ENCODE peak calls at places on chromosomes 5 and 9, in seven cellular contexts. One of them, this sample, is unnamed. For H3K9me3 and H3K27me3, the result is how much of the 10 kb centered on the place peaks cover.

GRCh38 chr5:137563646-137564474 is 64.7 kb upstream of the SPOCK1 start:
- DNase-seq in small intestine: no peak
- DNase-seq in heart right ventricle: no peak
- DNase-seq in GM23248: peak
- DNase-seq in uterus: no peak
- DNase-seq in Peyer's patch: no peak
- DNase-seq in neuronal stem cell: no peak
- DNase-seq in this sample: no peak

GRCh38 chr5:152259702-152260101 is 145.4 kb downstream of the NMUR2 start:
- DNase-seq in small intestine: no peak
- DNase-seq in heart right ventricle: no peak
- DNase-seq in GM23248: no peak
- DNase-seq in uterus: no peak
- DNase-seq in Peyer's patch: no peak
- DNase-seq in neuronal stem cell: no peak
- DNase-seq in this sample: no peak

GRCh38 chr5:158677490-158677838 is 422.3 kb downstream of the EBF1 start:
- DNase-seq in small intestine: no peak
- DNase-seq in heart right ventricle: no peak
- DNase-seq in GM23248: no peak
- DNase-seq in uterus: no peak
- DNase-seq in Peyer's patch: no peak
- DNase-seq in neuronal stem cell: no peak
- DNase-seq in this sample: no peak

GRCh38 chr5:15384176-15384575 is 115.8 kb upstream of the FBXL7 start:
- DNase-seq in small intestine: no peak
- DNase-seq in heart right ventricle: no peak
- DNase-seq in GM23248: no peak
- DNase-seq in uterus: no peak
- DNase-seq in Peyer's patch: no peak
- DNase-seq in neuronal stem cell: no peak
- DNase-seq in this sample: no peak

GRCh38 chr9:136311433-136312375 is 7.8 kb upstream of the CCDC187 start:
- DNase-seq in small intestine: peak
- DNase-seq in heart right ventricle: no peak
- DNase-seq in GM23248: no peak
- DNase-seq in uterus: no peak
- DNase-seq in Peyer's patch: peak
- DNase-seq in neuronal stem cell: no peak
- DNase-seq in this sample: no peak

GRCh38 chr9:136114606-136115005 is 4.1 kb downstream of the TMEM250 start:
- DNase-seq in small intestine: no peak
- DNase-seq in heart right ventricle: no peak
- DNase-seq in GM23248: no peak
- DNase-seq in uterus: no peak
- DNase-seq in Peyer's patch: no peak
- DNase-seq in neuronal stem cell: no peak
- DNase-seq in this sample: no peak

GRCh38 chr5:166594552-166594951 is 1696.9 kb upstream of the WWC1 start:
- DNase-seq in small intestine: no peak
- DNase-seq in heart right ventricle: no peak
- DNase-seq in GM23248: no peak
- DNase-seq in uterus: no peak
- DNase-seq in Peyer's patch: no peak
- DNase-seq in neuronal stem cell: no peak
- DNase-seq in this sample: no peak

GRCh38 chr9:137372693-137373610 is 50.0 kb downstream of the EXD3 start:
- DNase-seq in small intestine: no peak
- DNase-seq in heart right ventricle: no peak
- DNase-seq in GM23248: no peak
- DNase-seq in uterus: no peak
- DNase-seq in Peyer's patch: no peak
- DNase-seq in neuronal stem cell: no peak
- DNase-seq in this sample: peak

GRCh38 chr5:158770506-158770905 is 329.2 kb downstream of the EBF1 start:
- DNase-seq in small intestine: no peak
- DNase-seq in heart right ventricle: no peak
- DNase-seq in GM23248: peak
- DNase-seq in uterus: no peak
- DNase-seq in Peyer's patch: no peak
- DNase-seq in neuronal stem cell: no peak
- DNase-seq in this sample: peak

GRCh38 chr9:118281787-118282186 is 577.6 kb downstream of the TLR4 start:
- DNase-seq in small intestine: no peak
- DNase-seq in heart right ventricle: no peak
- DNase-seq in GM23248: no peak
- DNase-seq in uterus: no peak
- DNase-seq in Peyer's patch: no peak
- DNase-seq in neuronal stem cell: no peak
- DNase-seq in this sample: no peak

GRCh38 chr5:111742166-111742565 is 14.8 kb downstream of the NREP start:
- DNase-seq in small intestine: no peak
- DNase-seq in heart right ventricle: no peak
- DNase-seq in GM23248: no peak
- DNase-seq in uterus: no peak
- DNase-seq in Peyer's patch: no peak
- DNase-seq in neuronal stem cell: no peak
- DNase-seq in this sample: no peak

GRCh38 chr9:134059188-134059641 is 8.6 kb downstream of the BRD3 start:
- DNase-seq in small intestine: no peak
- DNase-seq in heart right ventricle: no peak
- DNase-seq in GM23248: no peak
- DNase-seq in uterus: peak
- DNase-seq in Peyer's patch: peak
- DNase-seq in neuronal stem cell: no peak
- DNase-seq in this sample: peak

GRCh38 chr9:128180447-128180846 is 10.9 kb downstream of the CIZ1 start:
- DNase-seq in small intestine: no peak
- DNase-seq in heart right ventricle: no peak
- DNase-seq in GM23248: no peak
- DNase-seq in uterus: no peak
- DNase-seq in Peyer's patch: no peak
- DNase-seq in neuronal stem cell: no peak
- DNase-seq in this sample: no peak

GRCh38 chr9:116594552-116594951 is 92.6 kb upstream of the TRIM32 start:
- DNase-seq in small intestine: no peak
- DNase-seq in heart right ventricle: no peak
- DNase-seq in GM23248: peak
- DNase-seq in uterus: no peak
- DNase-seq in Peyer's patch: no peak
- DNase-seq in neuronal stem cell: no peak
- DNase-seq in this sample: no peak

GRCh38 chr5:176862330-176862995 is 36.7 kb downstream of the HK3 start:
- DNase-seq in small intestine: no peak
- DNase-seq in heart right ventricle: no peak
- DNase-seq in GM23248: no peak
- DNase-seq in uterus: no peak
- DNase-seq in Peyer's patch: no peak
- DNase-seq in neuronal stem cell: no peak
- DNase-seq in this sample: no peak

GRCh38 chr9:69325409-69326212 is 596 bp downstream of the ENTREP1 start:
- DNase-seq in small intestine: peak
- DNase-seq in heart right ventricle: peak
- DNase-seq in GM23248: peak
- DNase-seq in uterus: no peak
- DNase-seq in Peyer's patch: peak
- DNase-seq in neuronal stem cell: no peak
- DNase-seq in this sample: no peak

GRCh38 chr5:181217805-181218065 is 5.3 kb upstream of the TRIM41 start:
- DNase-seq in small intestine: peak
- DNase-seq in heart right ventricle: no peak
- DNase-seq in GM23248: no peak
- DNase-seq in uterus: no peak
- DNase-seq in Peyer's patch: no peak
- DNase-seq in neuronal stem cell: no peak
- DNase-seq in this sample: peak

DNA sequence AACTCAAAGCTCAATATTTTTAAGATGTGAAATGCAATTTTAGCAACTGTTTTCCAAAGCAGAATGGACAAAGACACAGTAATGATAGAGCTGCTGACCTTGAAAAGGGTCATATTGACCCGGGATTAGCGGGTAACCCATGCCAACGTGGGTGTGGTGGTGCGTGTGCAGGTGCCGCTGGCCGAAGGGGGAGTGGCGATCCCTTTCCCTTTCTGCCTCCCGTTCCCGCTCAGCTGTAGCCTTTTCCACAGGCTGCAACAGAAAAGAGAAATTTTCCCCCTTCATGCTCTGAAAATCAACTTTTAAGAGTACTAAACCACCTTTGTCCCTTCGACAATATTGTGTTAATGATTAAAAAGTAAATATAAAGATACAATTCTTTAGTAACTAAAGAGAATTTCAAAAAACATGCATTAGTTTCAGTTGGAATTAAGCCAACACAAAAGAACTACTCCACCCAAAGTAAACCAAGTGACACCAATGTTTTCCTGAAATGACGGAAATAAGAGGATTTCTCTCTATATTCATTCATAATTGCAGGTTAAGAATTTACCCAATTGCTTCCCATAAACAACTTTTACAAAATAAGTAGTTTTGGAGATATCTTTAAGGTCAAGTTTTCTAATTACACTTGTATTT is 105.2 kb downstream of the ZNF608 start:
- DNase-seq in small intestine: peak
- DNase-seq in heart right ventricle: no peak
- DNase-seq in GM23248: no peak
- DNase-seq in uterus: no peak
- DNase-seq in Peyer's patch: peak
- DNase-seq in neuronal stem cell: no peak
- DNase-seq in this sample: no peak
- H3K9me3 ChIP-seq in small intestine: under half
- H3K9me3 ChIP-seq in heart right ventricle: under half
- H3K9me3 ChIP-seq in GM23248: under half
- H3K9me3 ChIP-seq in uterus: under half
- H3K9me3 ChIP-seq in Peyer's patch: under half
- H3K9me3 ChIP-seq in neuronal stem cell: under half
- H3K9me3 ChIP-seq in this sample: under half

GRCh38 chr9:14345586-14346237 is 31.8 kb upstream of the NFIB start:
- DNase-seq in small intestine: no peak
- DNase-seq in heart right ventricle: no peak
- DNase-seq in GM23248: no peak
- DNase-seq in uterus: no peak
- DNase-seq in Peyer's patch: no peak
- DNase-seq in neuronal stem cell: no peak
- DNase-seq in this sample: no peak

GRCh38 chr9:14347408-14348224 is 33.7 kb upstream of the NFIB start:
- DNase-seq in small intestine: peak
- DNase-seq in heart right ventricle: peak
- DNase-seq in GM23248: peak
- DNase-seq in uterus: no peak
- DNase-seq in Peyer's patch: peak
- DNase-seq in neuronal stem cell: no peak
- DNase-seq in this sample: no peak

GRCh38 chr9:14346301-14346721 is 32.4 kb upstream of the NFIB start:
- DNase-seq in small intestine: peak
- DNase-seq in heart right ventricle: peak
- DNase-seq in GM23248: no peak
- DNase-seq in uterus: no peak
- DNase-seq in Peyer's patch: peak
- DNase-seq in neuronal stem cell: no peak
- DNase-seq in this sample: no peak

GRCh38 chr9:14348241-14349140 is 34.5 kb upstream of the NFIB start:
- DNase-seq in small intestine: peak
- DNase-seq in heart right ventricle: peak
- DNase-seq in GM23248: peak
- DNase-seq in uterus: no peak
- DNase-seq in Peyer's patch: peak
- DNase-seq in neuronal stem cell: peak
- DNase-seq in this sample: no peak

GRCh38 chr9:14346826-14347407 is 33.0 kb upstream of the NFIB start:
- DNase-seq in small intestine: no peak
- DNase-seq in heart right ventricle: peak
- DNase-seq in GM23248: no peak
- DNase-seq in uterus: no peak
- DNase-seq in Peyer's patch: no peak
- DNase-seq in neuronal stem cell: no peak
- DNase-seq in this sample: no peak
- H3K27me3 ChIP-seq in small intestine: under half
- H3K27me3 ChIP-seq in heart right ventricle: under half
- H3K27me3 ChIP-seq in GM23248: half or more
- H3K27me3 ChIP-seq in uterus: under half
- H3K27me3 ChIP-seq in Peyer's patch: under half
- H3K27me3 ChIP-seq in neuronal stem cell: half or more
- H3K27me3 ChIP-seq in this sample: under half

GRCh38 chr9:8297047-8297446 is 497.5 kb upstream of the DMAC1 start:
- DNase-seq in small intestine: no peak
- DNase-seq in heart right ventricle: no peak
- DNase-seq in GM23248: no peak
- DNase-seq in uterus: no peak
- DNase-seq in Peyer's patch: no peak
- DNase-seq in neuronal stem cell: no peak
- DNase-seq in this sample: no peak
- H3K9me3 ChIP-seq in small intestine: under half
- H3K9me3 ChIP-seq in heart right ventricle: under half
- H3K9me3 ChIP-seq in GM23248: under half
- H3K9me3 ChIP-seq in uterus: under half
- H3K9me3 ChIP-seq in Peyer's patch: under half
- H3K9me3 ChIP-seq in neuronal stem cell: under half
- H3K9me3 ChIP-seq in this sample: under half

GRCh38 chr5:44387391-44387790 is 1.8 kb downstream of the FGF10 start:
- DNase-seq in small intestine: no peak
- DNase-seq in heart right ventricle: no peak
- DNase-seq in GM23248: no peak
- DNase-seq in uterus: no peak
- DNase-seq in Peyer's patch: no peak
- DNase-seq in neuronal stem cell: no peak
- DNase-seq in this sample: no peak
- H3K27me3 ChIP-seq in small intestine: under half
- H3K27me3 ChIP-seq in heart right ventricle: half or more
- H3K27me3 ChIP-seq in GM23248: half or more
- H3K27me3 ChIP-seq in uterus: under half
- H3K27me3 ChIP-seq in Peyer's patch: under half
- H3K27me3 ChIP-seq in neuronal stem cell: under half
- H3K27me3 ChIP-seq in this sample: under half

DNA sequence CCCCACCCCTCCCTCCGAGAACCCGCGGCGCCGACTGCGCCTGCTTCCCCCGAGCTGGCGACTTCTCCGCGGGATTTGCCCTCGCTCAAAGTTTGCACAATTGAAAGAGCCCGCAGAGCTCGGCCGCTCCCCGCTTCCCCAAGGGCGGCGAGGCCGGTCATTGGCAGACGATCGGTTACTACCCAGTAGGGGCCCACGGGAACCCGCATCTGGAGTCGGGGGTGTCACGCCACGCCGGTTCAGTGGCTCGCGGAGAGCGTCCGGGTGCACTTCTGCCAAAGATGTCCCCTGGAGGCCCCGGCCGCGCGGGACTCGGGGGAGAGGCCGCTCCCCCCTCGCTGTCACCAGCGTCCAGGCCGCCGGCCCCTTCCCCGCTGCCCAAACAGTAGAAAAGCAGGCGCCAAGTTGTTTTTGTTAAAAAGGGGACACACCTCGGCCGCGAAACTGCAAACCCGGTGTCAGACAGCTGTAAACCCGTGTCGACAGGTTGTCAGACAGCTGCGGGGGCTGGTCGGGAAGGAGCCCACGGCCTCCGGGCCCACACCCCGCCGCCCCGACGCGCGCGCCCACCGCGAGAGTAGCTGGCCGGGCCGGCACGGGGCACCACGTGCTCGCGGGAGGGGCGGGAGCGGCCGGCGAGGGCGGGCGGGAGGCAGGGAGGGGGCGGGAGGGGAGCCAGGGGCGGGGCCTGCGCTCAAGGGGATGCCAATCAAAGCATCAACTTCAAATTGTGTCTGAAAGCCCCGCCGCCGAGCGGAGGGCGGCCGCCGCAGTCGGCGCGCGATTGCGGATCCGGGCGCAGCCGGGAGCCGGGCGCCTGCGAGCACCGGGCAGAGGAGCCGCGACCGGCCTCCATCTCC is at the start of gene IRX1:
- DNase-seq in small intestine: no peak
- DNase-seq in heart right ventricle: no peak
- DNase-seq in GM23248: peak
- DNase-seq in uterus: no peak
- DNase-seq in Peyer's patch: no peak
- DNase-seq in neuronal stem cell: no peak
- DNase-seq in this sample: no peak
- H3K9me3 ChIP-seq in small intestine: under half
- H3K9me3 ChIP-seq in heart right ventricle: under half
- H3K9me3 ChIP-seq in GM23248: under half
- H3K9me3 ChIP-seq in uterus: under half
- H3K9me3 ChIP-seq in Peyer's patch: under half
- H3K9me3 ChIP-seq in neuronal stem cell: under half
- H3K9me3 ChIP-seq in this sample: under half

This sample was measured in Caco-2.